ENCODE peak calls at places on chromosomes 2 and 18, in six cellular contexts. T is endothelial cell of umbilical vein, Z is HepG2, U is K562, E is A549, K is GM12878. S is an unnamed sample.

GRCh38 chr2:126029316-126029715 is 626.6 kb upstream of the GYPC start:
- DNase-seq in Z (no peak), K (no peak), T (no peak), U (no peak), E (no peak), S (no peak)

GRCh38 chr2:220504890-220505564 is 877.6 kb downstream of the SLC4A3 start:
- DNase-seq in E (peak; percentile 39), U (no peak), K (no peak), T (peak; percentile 1), Z (peak; percentile 3), S (no peak)

GRCh38 chr2:44553456-44553855 is 191.7 kb downstream of the CAMKMT start:
- DNase-seq in U (no peak), Z (no peak), T (peak; percentile 85), E (no peak), K (no peak), S (no peak)

GRCh38 chr2:64737547-64737946 is 83.8 kb upstream of the SERTAD2 start:
- DNase-seq in E (no peak), T (no peak), K (peak; percentile 61), U (no peak), Z (no peak), S (no peak)

GRCh38 chr2:31950946-31951562 is 59.8 kb downstream of the MEMO1 start:
- DNase-seq in T (no peak), E (no peak), U (no peak), Z (no peak), K (no peak), S (no peak)

GRCh38 chr18:60060578-60060977 is 160.8 kb downstream of the PMAIP1 start:
- DNase-seq in U (no peak), Z (no peak), K (no peak), T (no peak), E (no peak), S (no peak)

GRCh38 chr2:212428685-212429480 is 109.7 kb downstream of the ERBB4 start:
- DNase-seq in K (no peak), U (no peak), T (no peak), E (no peak), Z (no peak), S (no peak)

GRCh38 chr2:56191617-56192016 is 7.8 kb downstream of the CCDC85A start:
- DNase-seq in K (no peak), U (peak; percentile 17), Z (peak; percentile 39), E (peak; percentile 71), T (peak; percentile 73), S (peak; percentile 34)

GRCh38 chr18:47800756-47801155 is 129.7 kb downstream of the SMAD2 start:
- DNase-seq in E (no peak), Z (no peak), T (no peak), U (no peak), K (no peak), S (no peak)

GRCh38 chr18:50969448-50969847 is 1.6 kb downstream of the ELAC1 start:
- DNase-seq in T (no peak), U (no peak), E (no peak), K (no peak), Z (no peak), S (no peak)

GRCh38 chr2:240639566-240639965 is 14.3 kb downstream of the GPR35 start:
- DNase-seq in Z (no peak), T (no peak), K (no peak), E (no peak), U (no peak), S (no peak)

GRCh38 chr2:46574457-46575354 is 95.3 kb downstream of the TMEM247 start:
- DNase-seq in T (no peak), E (no peak), K (peak; percentile 51), Z (no peak), U (no peak), S (no peak)
- H3K4me3 ChIP-seq in T (no peak overlapping the region), E (no peak overlapping the region), K (peak overlapping the region; percentile 48), Z (no peak overlapping the region), U (no peak overlapping the region), S (no peak overlapping the region)

GRCh38 chr2:234468503-234468902 is 28.4 kb downstream of the ARL4C start:
- DNase-seq in U (no peak), Z (no peak), T (no peak), E (no peak), K (no peak), S (no peak)
- TF ChIP-seq MYC in U (no peak), Z (no peak), T (no peak), E (no peak), K (no peak), S (no peak)

DNA sequence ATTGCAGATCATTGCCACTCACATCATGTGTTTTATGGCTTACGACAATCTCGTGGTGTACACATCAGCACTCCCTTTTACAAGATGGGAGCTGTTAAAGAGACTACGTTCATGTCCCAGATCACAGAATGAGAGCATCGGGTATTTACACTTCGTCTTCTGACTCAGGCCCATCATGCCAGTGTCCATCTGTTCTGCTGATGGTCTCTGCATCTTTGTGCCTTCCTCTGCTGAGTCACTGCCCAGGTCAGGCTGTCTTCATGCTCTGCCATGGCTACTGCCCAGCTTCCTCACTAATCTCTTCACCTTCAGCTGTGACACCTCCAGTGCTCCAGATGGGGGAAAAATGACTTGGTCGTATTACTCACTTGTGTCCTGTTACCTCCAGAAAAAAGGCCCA is 334.3 kb downstream of the SOCS6 start:
- DNase-seq in Z (no peak), K (no peak), E (no peak), U (no peak), T (no peak), S (peak; percentile 26)
- H3K4me3 ChIP-seq in Z (no peak overlapping the region), K (no peak overlapping the region), E (no peak overlapping the region), U (no peak overlapping the region), T (no peak overlapping the region), S (no peak overlapping the region)

GRCh38 chr2:2103320-2103719 is 227.8 kb downstream of the MYT1L start:
- DNase-seq in U (no peak), K (no peak), E (no peak), Z (no peak), T (no peak), S (no peak)

GRCh38 chr2:2098458-2099167 is 232.5 kb downstream of the MYT1L start:
- DNase-seq in U (no peak), K (no peak), E (no peak), T (no peak), Z (no peak), S (no peak)

GRCh38 chr2:2101924-2102323 is 229.2 kb downstream of the MYT1L start:
- DNase-seq in E (peak; percentile 25), T (no peak), Z (no peak), U (peak; percentile 46), K (no peak), S (peak; percentile 14)

GRCh38 chr2:2104331-2104730 is 226.7 kb downstream of the MYT1L start:
- DNase-seq in K (no peak), U (no peak), T (no peak), Z (no peak), E (no peak), S (no peak)

GRCh38 chr2:2102870-2103269 is 228.2 kb downstream of the MYT1L start:
- DNase-seq in Z (no peak), T (no peak), K (no peak), E (no peak), U (no peak), S (no peak)
- TF ChIP-seq MYC in Z (no peak), T (no peak), K (no peak), E (no peak), U (no peak), S (no peak)

GRCh38 chr2:175568109-175568730 is 386.7 kb upstream of the ATP5MC3 start:
- DNase-seq in U (no peak), K (no peak), Z (no peak), E (no peak), T (no peak), S (no peak)
- H3K4me3 ChIP-seq in U (no peak overlapping the region), K (no peak overlapping the region), Z (no peak overlapping the region), E (no peak overlapping the region), T (no peak overlapping the region), S (no peak overlapping the region)

DNA sequence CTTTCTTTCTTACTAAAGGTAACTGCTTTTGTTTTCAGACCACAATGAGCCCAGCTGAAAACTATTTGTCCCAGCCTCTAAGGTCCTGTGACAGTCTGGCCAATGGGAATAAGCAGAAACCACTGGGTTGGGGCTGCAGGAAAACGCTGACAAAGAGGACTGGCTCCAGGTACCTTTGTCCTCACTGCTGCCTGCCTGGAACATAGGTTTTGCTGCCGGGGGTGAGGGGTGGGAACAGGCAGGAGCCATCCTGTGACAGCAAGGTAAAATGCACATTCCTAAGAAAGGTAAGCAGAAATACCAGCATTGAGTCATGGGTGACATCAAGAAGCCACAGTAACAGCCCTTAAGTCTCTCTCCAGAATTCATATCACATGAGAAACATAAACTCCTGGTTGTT is 21.6 kb downstream of the PTPN2 start:
- DNase-seq in E (no peak), Z (no peak), T (no peak), U (no peak), K (no peak), S (no peak)
- TF ChIP-seq MYC in E (no peak), Z (no peak), T (no peak), U (no peak), K (no peak), S (no peak)

GRCh38 chr18:49114556-49114955 is 163.8 kb upstream of the SMAD7 start:
- DNase-seq in K (no peak), Z (no peak), T (no peak), U (no peak), E (no peak), S (no peak)
- H3K4me3 ChIP-seq in K (no peak overlapping the region), Z (no peak overlapping the region), T (no peak overlapping the region), U (no peak overlapping the region), E (no peak overlapping the region), S (no peak overlapping the region)